ENCODE peak calls at places on chromosomes 1 and 21, in four cellular contexts. R is SK-N-SH, G is HCT116, A is K562. E is an unnamed sample.

GRCh38 chr1:174036204-174036603 is 14.0 kb upstream of the RC3H1 start:
- DNase-seq in R (no peak), G (no peak), A (no peak), E (no peak)

GRCh38 chr1:92299477-92300125 is 742 bp downstream of the RPAP2 start:
- DNase-seq in R (no peak), G (no peak), A (no peak), E (no peak)

GRCh38 chr1:222043444-222044292 is 301.8 kb upstream of the DUSP10 start:
- DNase-seq in R (peak), G (no peak), A (no peak), E (no peak)

GRCh38 chr1:228455715-228456114 is 31.5 kb upstream of the RNF187 start:
- DNase-seq in R (no peak), G (no peak), A (no peak), E (no peak)

GRCh38 chr1:176471338-176472121 is 8.6 kb downstream of the PAPPA2 start:
- DNase-seq in R (no peak), G (no peak), A (no peak), E (no peak)

GRCh38 chr1:203128691-203129500 is 1.4 kb downstream of the ADORA1 start:
- DNase-seq in R (no peak), G (no peak), A (no peak), E (no peak)

GRCh38 chr1:199791495-199791894 is 236.0 kb upstream of the NR5A2 start:
- DNase-seq in R (no peak), G (no peak), A (no peak), E (no peak)

GRCh38 chr21:26920055-26920454 is 46.8 kb downstream of the ADAMTS5 start:
- DNase-seq in R (no peak), G (no peak), A (no peak), E (no peak)

GRCh38 chr1:25540750-25541350 is 2.6 kb upstream of the LDLRAP1 start:
- DNase-seq in R (peak), G (no peak), A (no peak), E (no peak)

GRCh38 chr1:193774536-193775323 is 588.3 kb upstream of the B3GALT2 start:
- DNase-seq in R (no peak), G (no peak), A (no peak), E (no peak)
- TF ChIP-seq ELF1 in R (no peak), G (no peak), A (no peak), E (no peak)

GRCh38 chr1:1782399-1783221 is 4.3 kb upstream of the NADK start:
- DNase-seq in R (no peak), G (no peak), A (peak), E (peak)
- TF ChIP-seq ELF1 in R (no peak), G (no peak), A (no peak), E (peak)

GRCh38 chr1:59011663-59012062 is 227.8 kb upstream of the JUN start:
- DNase-seq in R (no peak), G (no peak), A (no peak), E (no peak)

GRCh38 chr1:59012378-59012777 is 228.5 kb upstream of the JUN start:
- DNase-seq in R (no peak), G (no peak), A (no peak), E (no peak)

GRCh38 chr1:59014827-59015226 is 231.0 kb upstream of the JUN start:
- DNase-seq in R (no peak), G (no peak), A (no peak), E (no peak)

GRCh38 chr1:59013928-59014279 is 230.1 kb upstream of the JUN start:
- DNase-seq in R (no peak), G (no peak), A (no peak), E (no peak)

GRCh38 chr1:59013276-59013927 is 229.6 kb upstream of the JUN start:
- DNase-seq in R (no peak), G (no peak), A (no peak), E (no peak)
- TF ChIP-seq ELF1 in R (no peak), G (no peak), A (no peak), E (no peak)

GRCh38 chr1:225549821-225550220 is 103.1 kb downstream of the ENAH start:
- DNase-seq in R (no peak), G (no peak), A (no peak), E (no peak)

GRCh38 chr1:225559902-225560301 is 93.0 kb downstream of the ENAH start:
- DNase-seq in R (no peak), G (no peak), A (no peak), E (no peak)

GRCh38 chr1:225555821-225556220 is 97.1 kb downstream of the ENAH start:
- DNase-seq in R (no peak), G (no peak), A (no peak), E (no peak)

GRCh38 chr1:225556694-225557093 is 96.2 kb downstream of the ENAH start:
- DNase-seq in R (no peak), G (no peak), A (no peak), E (no peak)

DNA sequence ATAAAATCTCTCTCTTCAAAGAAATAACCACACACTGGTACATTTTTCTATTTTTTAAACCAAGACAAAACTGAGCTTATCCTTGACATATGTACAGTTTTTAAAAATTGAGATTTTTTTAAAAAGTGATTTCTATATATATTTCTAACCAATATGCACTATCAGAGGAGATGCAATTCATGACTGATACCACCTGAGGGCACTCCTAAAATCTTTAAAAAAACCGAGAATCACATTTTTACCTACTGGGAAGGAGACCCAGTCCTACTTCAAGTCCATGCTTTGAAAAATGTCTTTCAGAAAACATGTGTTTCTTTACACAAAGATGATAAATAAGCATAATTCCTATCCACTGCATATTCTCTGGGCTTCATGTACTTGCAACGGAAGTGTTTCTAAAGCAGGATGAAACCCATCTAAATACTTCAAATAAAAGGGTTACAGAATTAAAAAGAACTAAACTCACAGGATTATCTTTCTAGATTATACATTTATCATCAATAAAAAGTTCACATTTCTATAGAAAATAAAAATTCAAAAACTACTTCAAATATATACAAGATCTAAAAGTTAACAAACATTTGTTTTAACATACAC is 98.6 kb downstream of the ENAH start:
- DNase-seq in R (peak), G (peak), A (peak), E (peak)
- TF ChIP-seq ELF1 in R (no peak), G (no peak), A (no peak), E (no peak)

GRCh38 chr21:35664683-35665082 is 395.6 kb downstream of the SETD4 start:
- DNase-seq in R (no peak), G (peak), A (no peak), E (peak)
- TF ChIP-seq ELF1 in R (no peak), G (no peak), A (no peak), E (no peak)

E was measured in HepG2.